ENCODE peak calls at places on chromosome 6, in eight cellular contexts. P, U, Y, J, A, K, O and S are unnamed samples.
A peak's percentile ranks its signal among the peaks of the same experiment; 100 is the strongest.

GRCh38 chr6:145475794-145476396 is 259.4 kb downstream of the EPM2A start:
- DNase-seq in P (no peak), U (no peak), Y (no peak), J (no peak), A (no peak), K (no peak), O (no peak), S (no peak)

GRCh38 chr6:144746902-144747469 is 461.9 kb downstream of the UTRN start:
- DNase-seq in P (no peak), U (no peak), Y (no peak), J (no peak), A (no peak), K (no peak), O (no peak), S (no peak)

GRCh38 chr6:33863723-33864440 is 60.1 kb upstream of the MLN start:
- DNase-seq in P (no peak), U (no peak), Y (no peak), J (no peak), A (no peak), K (no peak), O (no peak), S (no peak)

GRCh38 chr6:155045561-155046404 is 50.7 kb downstream of the TIAM2 start:
- DNase-seq in P (no peak), U (no peak), Y (no peak), J (no peak), A (no peak), K (no peak), O (no peak), S (no peak)

GRCh38 chr6:17869010-17869752 is 118.3 kb downstream of the KIF13A start:
- DNase-seq in P (no peak), U (no peak), Y (no peak), J (no peak), A (no peak), K (peak; percentile 22), O (no peak), S (no peak)

GRCh38 chr6:141203902-141204575 is 928.7 kb upstream of the GJE1 start:
- DNase-seq in P (no peak), U (no peak), Y (no peak), J (no peak), A (no peak), K (no peak), O (no peak), S (no peak)

GRCh38 chr6:2563635-2564034 is 187.1 kb downstream of the MYLK4 start:
- DNase-seq in P (no peak), U (no peak), Y (no peak), J (peak; percentile 30), A (no peak), K (no peak), O (no peak), S (no peak)

GRCh38 chr6:87151471-87151785 is 3.9 kb upstream of the ZNF292 start:
- DNase-seq in P (no peak), U (no peak), Y (no peak), J (no peak), A (no peak), K (no peak), O (no peak), S (no peak)

GRCh38 chr6:112911949-112912348 is 564.8 kb downstream of the RFPL4B start:
- DNase-seq in P (no peak), U (no peak), Y (no peak), J (no peak), A (peak; percentile 7), K (no peak), O (no peak), S (no peak)

GRCh38 chr6:47379328-47379727 is 69.6 kb upstream of the TNFRSF21 start:
- DNase-seq in P (no peak), U (no peak), Y (no peak), J (no peak), A (no peak), K (no peak), O (no peak), S (no peak)

GRCh38 chr6:121394151-121394550 is 41.3 kb upstream of the GJA1 start:
- DNase-seq in P (no peak), U (no peak), Y (no peak), J (no peak), A (no peak), K (no peak), O (no peak), S (no peak)

GRCh38 chr6:3512832-3513231 is 56.0 kb upstream of the SLC22A23 start:
- DNase-seq in P (no peak), U (no peak), Y (no peak), J (no peak), A (no peak), K (no peak), O (no peak), S (no peak)

GRCh38 chr6:107488875-107489635 is 862 bp upstream of the SOBP start:
- DNase-seq in P (no peak), U (peak; percentile 85), Y (no peak), J (no peak), A (peak; percentile 16), K (peak; percentile 82), O (no peak), S (peak; percentile 73)

GRCh38 chr6:127566671-127567070 is 10.3 kb upstream of the C6orf58 start:
- DNase-seq in P (no peak), U (no peak), Y (no peak), J (no peak), A (no peak), K (no peak), O (no peak), S (no peak)

DNA sequence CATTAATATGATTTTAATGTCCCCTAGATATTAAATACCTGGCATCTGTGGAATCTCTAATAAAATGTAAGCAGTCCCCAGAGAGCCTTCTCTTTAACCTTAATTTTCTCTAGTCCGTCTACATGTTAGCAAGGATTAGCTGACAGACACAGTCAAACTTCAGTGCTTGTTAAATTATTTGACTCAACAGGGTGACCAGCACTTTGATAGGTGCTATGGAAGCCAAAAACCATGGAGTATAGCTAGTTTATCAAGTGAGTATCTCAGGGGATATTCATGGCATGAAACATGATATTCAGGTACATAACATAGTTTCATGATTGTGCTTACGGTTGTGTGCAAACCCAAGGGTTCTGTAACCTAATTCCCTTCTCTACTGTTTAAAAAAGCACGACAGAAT is 3.9 kb downstream of the RHAG start:
- DNase-seq in P (no peak), U (no peak), Y (no peak), J (no peak), A (no peak), K (no peak), O (no peak), S (no peak)
- H3K4me3 ChIP-seq in P (no peak overlapping the region), U (no peak overlapping the region), Y (no peak overlapping the region), J (no peak overlapping the region), A (no peak overlapping the region), K (no peak overlapping the region), O (no peak overlapping the region), S (no peak overlapping the region)

DNA sequence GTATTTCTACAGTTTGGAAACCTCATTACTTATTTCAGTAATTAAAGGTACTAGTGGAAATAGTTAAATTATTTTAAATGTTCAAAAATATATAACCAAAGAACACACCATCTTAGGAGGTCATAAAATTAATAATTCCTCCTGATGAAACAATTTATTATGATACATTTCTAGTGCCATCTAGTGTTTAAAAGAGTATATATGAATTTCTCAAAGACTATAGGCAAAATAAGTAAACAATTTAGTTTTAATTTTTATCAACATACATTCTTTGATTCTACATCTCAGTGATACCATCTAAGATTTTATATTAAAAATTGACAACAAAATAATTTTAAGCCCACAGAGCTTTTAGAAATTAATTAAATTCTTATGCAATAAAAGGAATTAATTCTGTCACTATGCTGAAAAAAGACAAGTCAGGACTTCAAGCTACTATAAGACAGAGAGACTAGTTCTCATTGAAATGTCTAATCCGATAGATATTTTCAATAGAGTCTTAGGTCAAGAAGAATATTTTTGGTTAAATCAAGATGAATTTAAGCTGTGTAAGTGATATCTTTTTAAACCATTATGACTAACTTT is 107.8 kb upstream of the RNF217 start:
- DNase-seq in P (no peak), U (no peak), Y (no peak), J (no peak), A (no peak), K (no peak), O (no peak), S (no peak)
- TF ChIP-seq CTCF in P (no peak), U (no peak), Y (no peak), J (no peak), A (no peak), K (peak; percentile 55), O (peak; percentile 22), S (no peak)

GRCh38 chr6:161434331-161434730 is 160.5 kb upstream of the AGPAT4 start:
- DNase-seq in P (no peak), U (no peak), Y (no peak), J (no peak), A (no peak), K (no peak), O (no peak), S (no peak)

GRCh38 chr6:161434921-161435411 is 161.1 kb upstream of the AGPAT4 start:
- DNase-seq in P (no peak), U (no peak), Y (no peak), J (no peak), A (no peak), K (no peak), O (no peak), S (no peak)

GRCh38 chr6:161436106-161436876 is 162.4 kb upstream of the AGPAT4 start:
- DNase-seq in P (no peak), U (no peak), Y (no peak), J (no peak), A (no peak), K (no peak), O (no peak), S (no peak)

GRCh38 chr6:161437851-161438250 is 164.0 kb upstream of the AGPAT4 start:
- DNase-seq in P (no peak), U (no peak), Y (no peak), J (no peak), A (no peak), K (no peak), O (no peak), S (no peak)

DNA sequence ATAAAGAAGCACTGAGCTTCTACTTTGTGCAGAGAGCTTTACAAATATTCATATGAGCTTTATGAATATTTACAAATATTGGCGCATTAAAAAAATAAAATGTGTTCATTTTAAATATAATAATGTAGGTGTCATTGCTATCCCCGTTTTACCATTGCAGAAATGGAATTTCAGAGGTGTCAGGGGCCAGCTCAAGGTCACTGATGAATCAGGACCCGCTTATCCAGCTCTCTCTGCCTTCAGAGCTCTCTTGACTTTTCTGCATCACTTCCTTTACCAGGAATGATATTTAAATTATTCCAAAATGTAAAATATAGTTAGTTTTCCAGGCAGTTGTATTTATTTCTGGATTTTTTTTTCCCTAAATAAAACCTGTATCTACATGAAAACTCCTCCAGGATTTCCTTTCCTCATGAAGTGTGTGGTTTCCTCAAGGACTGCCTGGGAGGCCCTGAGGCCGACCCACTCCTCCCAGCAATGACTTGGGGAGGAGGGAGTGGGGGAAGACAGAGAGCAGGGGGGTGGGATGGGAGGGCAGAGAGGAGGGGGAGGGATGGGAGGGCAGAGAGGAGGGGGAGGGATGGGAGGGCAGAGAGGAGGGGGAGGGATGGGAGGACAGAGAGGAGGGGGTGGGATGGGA is 161.7 kb upstream of the AGPAT4 start:
- DNase-seq in P (no peak), U (no peak), Y (no peak), J (no peak), A (no peak), K (no peak), O (no peak), S (no peak)
- TF ChIP-seq EP300 in P (no peak), U (no peak), Y (no peak), J (no peak), A (no peak), K (no peak), O (no peak), S (no peak)

DNA sequence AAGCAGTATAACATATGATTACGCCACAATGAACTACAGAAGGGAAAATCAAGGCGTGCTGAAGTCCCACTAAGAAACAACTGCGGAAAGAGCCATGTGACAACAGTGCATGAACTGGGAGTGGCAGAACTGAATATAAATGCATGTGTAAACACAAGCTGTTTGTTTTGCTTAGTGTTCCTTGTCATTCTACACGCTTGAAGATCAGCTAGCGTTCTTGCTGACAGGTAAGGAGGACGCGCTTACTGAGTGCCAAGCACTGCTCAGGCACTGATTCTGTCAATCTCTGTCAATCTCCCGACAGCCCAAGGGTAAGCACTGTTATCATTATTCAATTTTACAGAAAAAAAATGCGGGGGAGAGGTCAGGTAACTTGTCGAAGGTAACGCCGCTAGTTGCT is 483 bp upstream of the TBP start:
- DNase-seq in P (no peak), U (no peak), Y (peak; percentile 32), J (no peak), A (peak; percentile 51), K (no peak), O (no peak), S (peak; percentile 28)
- H3K4me3 ChIP-seq in P (peak overlapping the region; percentile 59), U (peak overlapping the region; percentile 99), Y (peak overlapping the region; percentile 87), J (peak overlapping the region; percentile 76), A (peak overlapping the region; percentile 86), K (peak overlapping the region; percentile 100), O (peak overlapping the region; percentile 92), S (peak overlapping the region; percentile 84)